ENCODE peak calls at places on chromosomes 5 and 9, in six cellular contexts. D is NCI-H345; C is NB4; K is left colon; I is stimulated activated CD8-positive, alpha-beta memory T cell treated with anti-CD3 and anti-CD28 coated beads, Interleukin-15, amount 100 ng/mL, for 24 hours; J is AG09309. V is an unnamed sample.

GRCh38 chr9:79952401-79952800 is 380.6 kb downstream of the TLE4 start:
- DNase-seq in D (no peak), C (no peak), K (no peak), I (no peak), J (no peak), V (no peak)

GRCh38 chr5:149399775-149400174 is 20.7 kb upstream of the IL17B start:
- DNase-seq in D (no peak), C (no peak), K (no peak), I (no peak), J (no peak), V (no peak)

GRCh38 chr9:84212224-84212623 is 128.3 kb downstream of the SLC28A3 start:
- DNase-seq in D (no peak), C (no peak), K (no peak), I (no peak), J (no peak), V (no peak)

GRCh38 chr5:133454442-133454841 is 157.9 kb downstream of the FSTL4 start:
- DNase-seq in D (no peak), C (no peak), K (no peak), I (no peak), J (no peak), V (no peak)

GRCh38 chr9:117156771-117157535 is 257.9 kb downstream of the ASTN2 start:
- DNase-seq in D (no peak), C (no peak), K (no peak), I (no peak), J (no peak), V (no peak)

GRCh38 chr5:177098103-177098771 is 11.5 kb downstream of the FGFR4 start:
- DNase-seq in D (no peak), C (no peak), K (peak; percentile 50), I (no peak), J (no peak), V (no peak)

GRCh38 chr9:14275331-14275730 is 38.6 kb downstream of the NFIB start:
- DNase-seq in D (no peak), C (no peak), K (no peak), I (no peak), J (no peak), V (no peak)

GRCh38 chr9:16002816-16003215 is 450.0 kb downstream of the CCDC171 start:
- DNase-seq in D (no peak), C (no peak), K (no peak), I (no peak), J (no peak), V (no peak)

GRCh38 chr9:131545003-131545785 is at the start of gene PRRT1B:
- DNase-seq in D (no peak), C (no peak), K (peak; percentile 92), I (no peak), J (no peak), V (peak; percentile 42)

GRCh38 chr9:4097991-4098390 is 201.9 kb downstream of the GLIS3 start:
- DNase-seq in D (no peak), C (peak; percentile 31), K (no peak), I (no peak), J (no peak), V (no peak)

GRCh38 chr5:170135796-170136490 is 30.2 kb downstream of the FOXI1 start:
- DNase-seq in D (no peak), C (peak; percentile 38), K (no peak), I (no peak), J (no peak), V (no peak)

GRCh38 chr5:153081385-153081784 is 409.1 kb upstream of the GRIA1 start:
- DNase-seq in D (peak; percentile 56), C (no peak), K (no peak), I (no peak), J (no peak), V (no peak)

GRCh38 chr9:127264462-127265040 is at the start of gene GARNL3:
- DNase-seq in D (no peak), C (no peak), K (no peak), I (no peak), J (no peak), V (no peak)

GRCh38 chr9:73153793-73154227 is 2.1 kb downstream of the ANXA1 start:
- DNase-seq in D (no peak), C (peak; percentile 45), K (no peak), I (no peak), J (no peak), V (no peak)

GRCh38 chr5:65809817-65810531 is 88.0 kb downstream of the NLN start:
- DNase-seq in D (no peak), C (no peak), K (peak; percentile 79), I (no peak), J (no peak), V (no peak)

GRCh38 chr9:94839398-94839797 is 112.9 kb downstream of the AOPEP start:
- DNase-seq in D (no peak), C (no peak), K (no peak), I (no peak), J (no peak), V (no peak)

GRCh38 chr9:103991698-103992097 is 102.4 kb upstream of the SMC2 start:
- DNase-seq in D (no peak), C (no peak), K (no peak), I (no peak), J (no peak), V (peak; percentile 23)

GRCh38 chr5:72234265-72234700 is 85.8 kb downstream of the MRPS27 start:
- DNase-seq in D (no peak), C (peak; percentile 89), K (no peak), I (no peak), J (no peak), V (no peak)

GRCh38 chr9:38141751-38142150 is 72.7 kb upstream of the SHB start:
- DNase-seq in D (no peak), C (no peak), K (no peak), I (no peak), J (peak; percentile 64), V (no peak)

GRCh38 chr9:130172858-130173461 is 756 bp downstream of the NCS1 start:
- DNase-seq in D (peak; percentile 27), C (peak; percentile 57), K (no peak), I (no peak), J (no peak), V (no peak)

GRCh38 chr5:17222679-17223078 is 5.2 kb downstream of the BASP1 start:
- DNase-seq in D (no peak), C (no peak), K (no peak), I (no peak), J (no peak), V (no peak)

GRCh38 chr9:124309665-124310064 is 51.9 kb downstream of the NEK6 start:
- DNase-seq in D (no peak), C (no peak), K (no peak), I (no peak), J (peak; percentile 84), V (no peak)

GRCh38 chr5:173010021-173010420 is 26.4 kb downstream of the ATP6V0E1 start:
- DNase-seq in D (no peak), C (peak; percentile 14), K (no peak), I (no peak), J (no peak), V (no peak)

GRCh38 chr5:112968411-112969106 is 8.0 kb upstream of the DCP2 start:
- DNase-seq in D (no peak), C (no peak), K (no peak), I (no peak), J (no peak), V (no peak)

GRCh38 chr5:157535042-157535865 is 40.3 kb downstream of the ADAM19 start:
- DNase-seq in D (no peak), C (no peak), K (no peak), I (no peak), J (no peak), V (no peak)

GRCh38 chr5:87188411-87188810 is 79.3 kb upstream of the RASA1 start:
- DNase-seq in D (peak; percentile 22), C (no peak), K (no peak), I (no peak), J (no peak), V (no peak)

GRCh38 chr9:82334286-82334685 is 345.7 kb downstream of the SPATA31D1 start:
- DNase-seq in D (no peak), C (no peak), K (no peak), I (no peak), J (peak; percentile 59), V (no peak)

GRCh38 chr9:77738932-77739331 is 90.8 kb upstream of the GNA14 start:
- DNase-seq in D (no peak), C (no peak), K (no peak), I (no peak), J (no peak), V (no peak)

GRCh38 chr5:1468629-1469527 is 23.6 kb upstream of the SLC6A3 start:
- DNase-seq in D (no peak), C (no peak), K (no peak), I (no peak), J (no peak), V (no peak)

GRCh38 chr5:50715001-50715400 is 48.6 kb downstream of the PARP8 start:
- DNase-seq in D (no peak), C (no peak), K (no peak), I (no peak), J (no peak), V (no peak)

GRCh38 chr5:14816999-14817761 is 54.4 kb downstream of the ANKH start:
- DNase-seq in D (no peak), C (no peak), K (no peak), I (no peak), J (peak; percentile 88), V (no peak)

GRCh38 chr9:16105576-16105975 is 552.7 kb downstream of the CCDC171 start:
- DNase-seq in D (no peak), C (no peak), K (no peak), I (no peak), J (no peak), V (no peak)

GRCh38 chr9:68793605-68794343 is 88.7 kb downstream of the PIP5K1B start:
- DNase-seq in D (no peak), C (no peak), K (no peak), I (no peak), J (no peak), V (no peak)

GRCh38 chr5:83987513-83988292 is 267.0 kb upstream of the HAPLN1 start:
- DNase-seq in D (no peak), C (no peak), K (no peak), I (no peak), J (no peak), V (no peak)

GRCh38 chr9:131625388-131625787 is 80.1 kb downstream of the PRRT1B start:
- DNase-seq in D (no peak), C (no peak), K (no peak), I (no peak), J (no peak), V (no peak)

GRCh38 chr9:127121628-127122175 is 733 bp downstream of the ANGPTL2 start:
- DNase-seq in D (no peak), C (no peak), K (no peak), I (no peak), J (no peak), V (no peak)

GRCh38 chr5:179486596-179487051 is 63.7 kb upstream of the RUFY1 start:
- DNase-seq in D (peak; percentile 90), C (no peak), K (no peak), I (no peak), J (peak; percentile 17), V (no peak)

V was measured in DMS153.